ENCODE peak calls at places on chromosome 7, in six cellular contexts. C, B, Z, S, G and P are unnamed samples.

GRCh38 chr7:157539521-157539920 is 202.7 kb downstream of the DNAJB6 start:
- DNase-seq in C (peak), B (no peak), Z (no peak), S (no peak), G (no peak), P (peak)

GRCh38 chr7:29642494-29643155 is 79.0 kb downstream of the PRR15 start:
- DNase-seq in C (no peak), B (no peak), Z (peak), S (no peak), G (peak), P (no peak)

GRCh38 chr7:145848691-145849090 is 267.9 kb upstream of the CNTNAP2 start:
- DNase-seq in C (no peak), B (no peak), Z (no peak), S (peak), G (no peak), P (no peak)

GRCh38 chr7:133491846-133492652 is 239.2 kb downstream of the EXOC4 start:
- DNase-seq in C (no peak), B (no peak), Z (peak), S (no peak), G (peak), P (no peak)

GRCh38 chr7:30281791-30282190 is 2.6 kb upstream of the ZNRF2 start:
- DNase-seq in C (no peak), B (no peak), Z (no peak), S (no peak), G (no peak), P (no peak)

GRCh38 chr7:126791306-126791705 is 461.4 kb downstream of the GRM8 start:
- DNase-seq in C (no peak), B (no peak), Z (peak), S (no peak), G (no peak), P (no peak)

GRCh38 chr7:70733115-70733514 is 398.8 kb upstream of the GALNT17 start:
- DNase-seq in C (no peak), B (no peak), Z (no peak), S (no peak), G (peak), P (no peak)

GRCh38 chr7:101882595-101883564 is 65.5 kb downstream of the CUX1 start:
- DNase-seq in C (peak), B (peak), Z (peak), S (no peak), G (peak), P (peak)

GRCh38 chr7:18457832-18458231 is 37.7 kb upstream of the HDAC9 start:
- DNase-seq in C (no peak), B (no peak), Z (no peak), S (no peak), G (no peak), P (no peak)

GRCh38 chr7:23214938-23215337 is 31.6 kb upstream of the GPNMB start:
- DNase-seq in C (no peak), B (no peak), Z (no peak), S (no peak), G (no peak), P (no peak)

GRCh38 chr7:99720370-99721128 is 14.4 kb downstream of the CYP3A7 start:
- DNase-seq in C (no peak), B (no peak), Z (no peak), S (no peak), G (no peak), P (no peak)

GRCh38 chr7:32846630-32847225 is 44.8 kb downstream of the KBTBD2 start:
- DNase-seq in C (peak), B (peak), Z (peak), S (peak), G (peak), P (peak)
- TF ChIP-seq CTCF in C (peak), B (peak), Z (peak), S (peak), G (peak), P (peak)

GRCh38 chr7:42911482-42912447 is at the start of gene C7orf25:
- DNase-seq in C (peak), B (peak), Z (peak), S (peak), G (peak), P (peak)
- TF ChIP-seq CTCF in C (no peak), B (no peak), Z (no peak), S (no peak), G (no peak), P (no peak)

GRCh38 chr7:86257894-86258293 is 385.8 kb upstream of the GRM3 start:
- DNase-seq in C (no peak), B (no peak), Z (no peak), S (no peak), G (no peak), P (peak)
- TF ChIP-seq CTCF in C (no peak), B (no peak), Z (no peak), S (no peak), G (no peak), P (no peak)

DNA sequence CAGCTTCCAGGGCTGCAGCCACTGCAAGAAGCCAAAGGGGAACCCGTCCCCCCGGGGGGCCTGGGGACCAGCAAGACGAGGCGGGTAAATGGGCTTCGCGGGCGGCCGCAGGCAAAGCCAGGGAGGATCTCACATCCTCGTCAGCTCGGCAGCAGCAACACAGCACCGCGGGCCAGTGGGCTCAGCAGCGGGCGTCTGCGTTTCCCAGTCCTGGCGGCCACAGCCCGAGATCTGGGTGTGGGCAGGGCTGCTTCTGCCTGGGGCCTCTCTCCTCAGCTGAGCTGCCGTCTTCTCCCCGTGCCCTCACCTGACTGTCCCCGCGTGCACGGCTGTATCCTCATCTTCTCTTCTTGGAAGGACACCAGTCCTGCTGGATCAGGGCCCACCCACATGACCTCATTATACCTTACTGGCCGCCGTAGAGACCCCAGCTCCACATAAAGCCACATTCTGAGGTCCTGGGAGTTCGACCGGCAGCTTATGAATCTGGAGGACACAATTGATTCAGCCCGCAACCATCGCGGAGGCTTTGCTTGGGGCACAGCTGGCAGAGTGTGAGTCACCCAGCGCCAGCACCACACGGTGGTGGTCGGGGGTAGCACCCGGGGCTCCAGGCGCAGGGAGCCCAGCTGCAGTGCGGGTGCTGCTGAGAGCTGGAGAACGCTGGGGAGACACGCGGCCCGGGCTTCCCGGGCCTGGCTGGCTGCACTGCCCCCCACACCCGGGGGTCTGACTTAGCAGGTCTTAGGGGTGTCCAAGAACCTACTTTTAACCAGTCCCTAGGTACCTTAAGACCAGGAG is 88.1 kb downstream of the PAXIP1 start:
- DNase-seq in C (no peak), B (no peak), Z (no peak), S (no peak), G (no peak), P (no peak)
- TF ChIP-seq CTCF in C (no peak), B (no peak), Z (no peak), S (no peak), G (no peak), P (no peak)

GRCh38 chr7:24981544-24981951 is 1.6 kb upstream of the OSBPL3 start:
- DNase-seq in C (peak), B (no peak), Z (peak), S (no peak), G (peak), P (no peak)

GRCh38 chr7:24979863-24980694 is at the start of gene OSBPL3:
- DNase-seq in C (peak), B (peak), Z (peak), S (peak), G (peak), P (peak)

GRCh38 chr7:24979470-24979862 is 512 bp downstream of the OSBPL3 start:
- DNase-seq in C (peak), B (no peak), Z (peak), S (peak), G (peak), P (peak)

GRCh38 chr7:24978837-24979469 is 1.0 kb downstream of the OSBPL3 start:
- DNase-seq in C (peak), B (no peak), Z (no peak), S (no peak), G (no peak), P (no peak)

DNA sequence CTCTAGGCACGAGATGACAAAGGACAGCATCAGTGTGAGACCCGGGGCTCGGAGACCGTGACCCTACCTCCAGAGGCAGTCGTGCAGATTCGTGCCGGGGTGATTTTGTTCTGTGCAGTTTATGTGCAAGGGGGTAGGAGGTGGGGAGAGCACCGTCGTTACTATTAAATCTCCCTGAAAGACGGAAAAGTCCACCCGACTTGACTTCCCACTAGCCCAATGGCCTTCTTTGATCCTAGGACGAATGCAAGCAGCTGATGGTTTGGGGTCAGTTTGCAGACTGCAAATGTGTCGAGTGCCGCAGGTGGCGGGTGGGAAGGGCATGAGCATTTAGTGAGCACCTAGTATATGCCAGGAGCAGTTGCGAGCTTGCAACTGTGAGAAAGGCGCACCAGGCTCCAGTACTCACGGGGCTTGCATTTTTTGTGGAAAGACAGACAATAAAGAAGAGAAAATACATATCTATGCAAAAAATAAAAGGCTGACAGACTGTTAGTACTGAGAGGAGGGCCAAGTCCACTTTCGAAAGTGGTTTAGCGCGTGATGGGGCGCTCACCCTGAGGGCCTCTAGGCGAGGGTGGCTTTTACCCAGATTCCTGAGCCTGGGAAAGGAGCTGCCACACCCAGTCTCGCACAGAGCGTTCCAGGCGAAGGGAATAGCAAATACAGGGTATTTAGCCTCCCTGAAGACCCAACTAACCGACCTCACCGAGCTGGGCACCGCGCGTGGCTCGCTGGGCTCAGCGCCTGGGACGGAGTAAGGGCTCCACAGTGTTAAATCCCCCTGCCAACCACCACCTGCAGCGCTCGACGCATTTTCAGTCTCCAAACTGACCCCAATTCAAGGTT is 941 bp upstream of the OSBPL3 start:
- DNase-seq in C (peak), B (no peak), Z (peak), S (no peak), G (peak), P (no peak)
- TF ChIP-seq CTCF in C (no peak), B (no peak), Z (no peak), S (no peak), G (no peak), P (no peak)

GRCh38 chr7:3301831-3302618 is 973 bp downstream of the SDK1 start:
- DNase-seq in C (no peak), B (no peak), Z (peak), S (peak), G (peak), P (no peak)
- TF ChIP-seq CTCF in C (peak), B (peak), Z (peak), S (peak), G (peak), P (peak)